ENCODE peak calls at places on chromosomes 13 and 19, in four cellular contexts. V, Q, M and L are unnamed samples.
A peak's percentile ranks its signal among the peaks of the same experiment; 100 is the strongest.

GRCh38 chr13:44437356-44438233 is 64.0 kb downstream of the SERP2 start:
- DNase-seq in V (no peak), M (no peak), Q (no peak), L (peak; percentile 60)

GRCh38 chr19:28966737-28967401 is 246.1 kb downstream of the UQCRFS1 start:
- DNase-seq in Q (no peak), V (no peak), M (no peak), L (peak; percentile 31)

GRCh38 chr19:42424345-42424707 is 2.9 kb downstream of the LIPE start:
- DNase-seq in M (no peak), V (no peak), Q (no peak), L (no peak)

GRCh38 chr19:18848860-18849661 is 17.3 kb downstream of the UPF1 start:
- DNase-seq in M (peak; percentile 71), V (peak; percentile 73), Q (no peak), L (peak; percentile 72)

GRCh38 chr13:21812192-21812626 is 141.3 kb downstream of the FGF9 start:
- DNase-seq in Q (no peak), M (no peak), V (no peak), L (no peak)

GRCh38 chr19:18123819-18124218 is 26.2 kb downstream of the MAST3 start:
- DNase-seq in M (no peak), Q (no peak), V (peak; percentile 44), L (no peak)

GRCh38 chr13:27500806-27501534 is 50.6 kb upstream of the MTIF3 start:
- DNase-seq in M (peak; percentile 26), Q (no peak), V (no peak), L (no peak)

GRCh38 chr19:49656456-49657109 is 9.1 kb downstream of the IRF3 start:
- DNase-seq in Q (no peak), M (no peak), V (no peak), L (no peak)

GRCh38 chr13:21458457-21458815 is 667 bp downstream of the ZDHHC20 start:
- DNase-seq in V (peak; percentile 23), M (peak; percentile 76), Q (no peak), L (peak; percentile 13)

GRCh38 chr19:49473868-49474544 is at the start of gene FLT3LG:
- DNase-seq in M (peak; percentile 91), Q (no peak), V (peak; percentile 80), L (peak; percentile 76)

GRCh38 chr13:26254583-26255102 is 714 bp downstream of the CDK8 start:
- DNase-seq in M (peak; percentile 82), V (peak; percentile 22), Q (no peak), L (peak; percentile 52)

GRCh38 chr13:101545521-101545920 is 93.0 kb downstream of the ITGBL1 start:
- DNase-seq in Q (no peak), V (no peak), M (no peak), L (peak; percentile 75)

GRCh38 chr19:58409010-58409790 is 751 bp downstream of the ZNF584 start:
- DNase-seq in Q (no peak), M (no peak), V (no peak), L (peak; percentile 33)

GRCh38 chr19:12544401-12544876 is 6.8 kb downstream of the ZNF564 start:
- DNase-seq in M (no peak), Q (no peak), V (no peak), L (peak; percentile 90)

GRCh38 chr13:45167611-45168554 is 33.0 kb downstream of the KCTD4 start:
- DNase-seq in V (no peak), M (peak; percentile 58), Q (no peak), L (peak; percentile 16)

GRCh38 chr19:940591-941291 is 14.9 kb downstream of the ARID3A start:
- DNase-seq in V (peak; percentile 47), M (peak; percentile 90), Q (peak; percentile 49), L (peak; percentile 57)

GRCh38 chr13:32650705-32651311 is 64.6 kb downstream of the PDS5B start:
- DNase-seq in V (peak; percentile 45), Q (no peak), M (peak; percentile 84), L (peak; percentile 87)

GRCh38 chr13:106619688-106620555 is 52.0 kb upstream of the ARGLU1 start:
- DNase-seq in Q (peak; percentile 32), V (peak; percentile 33), M (peak; percentile 60), L (peak; percentile 84)

GRCh38 chr13:76168661-76169060 is 532.5 kb downstream of the LMO7 start:
- DNase-seq in M (no peak), V (no peak), Q (no peak), L (no peak)

GRCh38 chr19:29121684-29122083 is 91.3 kb downstream of the UQCRFS1 start:
- DNase-seq in M (no peak), V (no peak), Q (no peak), L (no peak)

GRCh38 chr13:112119192-112120030 is 52.5 kb downstream of the SOX1 start:
- DNase-seq in M (no peak), Q (no peak), V (no peak), L (no peak)

GRCh38 chr13:50805805-50806204 is 37.7 kb downstream of the DLEU7 start:
- DNase-seq in Q (no peak), V (no peak), M (no peak), L (peak; percentile 47)
- TF ChIP-seq CTCF in Q (no peak), V (no peak), M (no peak), L (no peak)

GRCh38 chr19:4140237-4140711 is 13.2 kb upstream of the CREB3L3 start:
- DNase-seq in Q (peak; percentile 44), M (peak; percentile 67), V (no peak), L (peak; percentile 86)
- TF ChIP-seq CTCF in Q (peak; percentile 82), M (peak; percentile 53), V (peak; percentile 51), L (peak; percentile 81)

GRCh38 chr13:41193469-41193868 is 900 bp downstream of the KBTBD7 start:
- DNase-seq in Q (no peak), V (no peak), M (no peak), L (no peak)

GRCh38 chr13:41196011-41196410 is 1.6 kb upstream of the KBTBD7 start:
- DNase-seq in V (no peak), Q (no peak), M (no peak), L (no peak)

GRCh38 chr13:41196620-41197019 is 2.3 kb upstream of the KBTBD7 start:
- DNase-seq in M (no peak), V (no peak), Q (no peak), L (peak; percentile 43)

GRCh38 chr13:41199061-41199460 is 4.7 kb upstream of the KBTBD7 start:
- DNase-seq in V (no peak), M (no peak), Q (no peak), L (no peak)

DNA sequence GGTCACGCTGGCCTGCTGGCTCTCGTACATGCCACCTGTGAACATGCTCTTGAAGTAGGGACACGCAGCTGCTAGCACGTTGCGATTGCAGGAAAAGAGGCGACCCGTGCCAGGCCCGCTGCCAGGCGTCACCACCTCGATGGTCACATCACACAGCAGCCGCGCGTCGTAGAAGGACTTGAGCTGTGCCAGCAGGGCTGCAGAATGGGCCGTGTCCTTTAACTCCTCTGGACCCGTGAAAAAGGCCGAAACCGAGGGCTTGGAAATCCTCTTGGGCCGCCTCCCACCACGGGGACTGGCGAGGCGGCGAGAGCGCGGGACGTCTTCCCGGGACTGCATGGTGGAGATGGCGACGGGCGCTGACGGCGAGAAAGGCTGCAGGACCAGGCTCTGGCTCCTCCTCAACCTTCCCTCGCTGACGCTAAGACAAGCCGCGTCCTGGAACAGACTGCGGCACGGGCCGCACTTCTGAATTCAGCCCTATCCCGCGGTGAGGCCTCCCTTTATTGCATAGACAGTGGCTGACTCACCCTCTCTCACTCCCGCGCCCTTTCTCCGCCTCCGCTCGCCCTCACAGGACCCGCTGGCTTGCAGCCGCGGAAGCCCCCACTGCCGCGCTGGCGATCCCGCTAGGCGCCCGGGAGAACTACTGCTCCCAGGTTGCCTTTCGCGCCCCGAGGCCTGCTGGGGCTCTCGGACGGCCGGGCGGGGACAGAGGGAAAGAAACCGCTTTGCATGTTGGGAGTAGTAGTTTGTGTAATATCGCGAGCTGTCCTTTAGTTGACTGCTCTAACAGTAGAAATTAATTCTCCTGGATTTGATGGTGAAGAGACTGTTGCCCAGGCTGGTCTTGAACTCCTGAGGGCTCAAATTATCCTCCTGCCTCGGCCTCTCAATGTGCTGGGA is at the start of gene KBTBD7:
- DNase-seq in M (peak; percentile 96), Q (peak; percentile 97), V (peak; percentile 94), L (peak; percentile 99)
- TF ChIP-seq CTCF in M (no peak), Q (no peak), V (no peak), L (no peak)

GRCh38 chr19:51111606-51112005 is 3.4 kb upstream of the CTU1 start:
- DNase-seq in V (no peak), M (no peak), Q (no peak), L (no peak)
- TF ChIP-seq CTCF in V (no peak), M (no peak), Q (peak; percentile 32), L (peak; percentile 47)

DNA sequence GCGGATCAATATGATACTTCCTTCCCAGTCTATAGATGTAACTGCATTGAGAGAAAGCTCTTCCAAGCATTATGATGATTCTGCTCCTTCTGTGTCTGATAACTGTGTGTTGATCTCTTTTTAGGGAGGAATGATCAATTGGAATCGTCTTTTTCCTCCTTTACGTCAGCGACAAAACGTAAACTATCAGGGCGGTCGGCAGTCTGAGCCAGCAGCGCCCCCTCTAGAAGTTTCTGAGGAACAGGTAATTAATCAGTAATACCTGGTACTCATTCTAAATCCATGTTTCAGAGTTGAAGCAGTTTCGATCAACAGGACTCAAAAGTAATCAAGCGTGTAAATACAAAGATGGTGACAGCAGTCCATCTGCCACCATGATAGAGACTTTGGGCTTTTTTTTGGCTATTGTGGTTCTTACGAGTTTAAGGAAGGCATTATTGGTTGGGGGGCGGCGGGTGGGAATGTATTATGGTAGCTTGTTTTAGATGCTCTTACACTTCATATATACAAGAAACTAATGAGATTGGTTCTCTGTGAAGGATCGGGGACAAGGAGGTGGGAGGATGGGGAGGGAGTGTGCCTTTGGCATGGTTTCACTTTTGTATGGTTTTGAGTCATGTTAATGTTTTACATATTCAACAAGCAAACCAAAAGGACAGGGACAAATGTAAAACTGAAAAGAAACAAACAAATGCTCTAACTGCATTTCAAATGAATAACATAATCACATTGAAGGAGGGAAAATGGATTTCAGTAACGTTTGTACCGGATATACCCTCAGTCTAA is 60.7 kb upstream of the GPR183 start:
- DNase-seq in V (no peak), Q (no peak), M (no peak), L (no peak)
- TF ChIP-seq CTCF in V (no peak), Q (no peak), M (no peak), L (no peak)

GRCh38 chr19:10219678-10220077 is 11.5 kb downstream of the S1PR2 start:
- DNase-seq in V (no peak), Q (peak; percentile 79), M (no peak), L (peak; percentile 71)
- TF ChIP-seq CTCF in V (no peak), Q (peak; percentile 76), M (no peak), L (peak; percentile 56)

GRCh38 chr19:54189020-54189667 is at the start of gene MBOAT7:
- DNase-seq in M (no peak), V (no peak), Q (no peak), L (no peak)
- TF ChIP-seq CTCF in M (no peak), V (peak; percentile 49), Q (no peak), L (no peak)

DNA sequence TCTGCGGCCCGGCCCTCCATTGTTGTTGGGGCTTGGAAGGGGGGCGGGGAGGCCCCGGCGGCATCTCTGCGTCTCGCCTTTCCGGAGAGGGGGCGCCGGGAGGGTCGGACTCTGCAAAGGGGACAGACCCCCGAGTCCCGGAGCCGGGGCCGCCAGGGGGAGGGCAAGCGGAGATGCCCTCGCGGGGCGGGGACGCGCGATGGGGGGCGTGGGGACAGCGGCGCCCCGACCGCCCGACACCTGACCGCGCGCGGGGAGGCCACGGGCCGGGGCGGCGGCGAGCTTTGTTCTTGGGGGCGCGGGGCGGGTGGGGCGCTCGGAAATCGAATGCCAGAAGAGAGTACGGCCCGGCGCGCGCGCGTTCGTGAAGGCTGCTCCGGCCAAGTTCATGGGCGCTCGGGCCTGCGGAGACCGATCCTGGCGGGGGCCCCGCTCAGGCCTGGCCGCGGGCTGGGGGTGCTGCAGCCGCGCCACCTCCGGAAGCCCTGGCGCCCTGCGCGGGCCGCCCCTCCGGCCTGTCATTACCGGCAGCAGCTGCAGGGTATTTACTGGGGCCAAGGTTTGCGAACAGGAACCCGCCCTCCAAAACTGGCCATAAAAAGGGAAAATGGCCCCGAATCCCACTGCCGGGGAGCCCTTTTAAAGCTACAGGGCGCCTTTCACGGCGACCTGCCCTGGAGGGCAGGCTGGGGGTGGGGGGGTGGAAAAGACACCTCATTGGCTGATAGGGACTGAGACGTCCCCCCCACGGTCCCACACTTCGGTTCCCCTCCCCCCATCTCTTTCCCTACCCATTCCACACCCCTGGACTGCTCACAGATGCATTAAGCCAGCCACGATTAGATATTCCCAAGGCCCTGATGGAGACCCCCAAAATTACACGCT is 11.1 kb upstream of the NANOS3 start:
- DNase-seq in M (no peak), Q (no peak), V (no peak), L (no peak)
- TF ChIP-seq CTCF in M (no peak), Q (no peak), V (no peak), L (no peak)